ENCODE peak calls at places on chromosome 6, in four cellular contexts. H is K562, Y is GM23338, F is prostate gland. D is an unnamed sample.
A peak's percentile ranks its signal among the peaks of the same experiment; 100 is the strongest.

GRCh38 chr6:139247618-139248017 is 44.2 kb downstream of the TXLNB start:
- DNase-seq in H (no peak), Y (no peak), F (no peak), D (no peak)

GRCh38 chr6:66900081-66900770 is 1193.2 kb upstream of the EYS start:
- DNase-seq in H (no peak), Y (no peak), F (no peak), D (no peak)

GRCh38 chr6:62390413-62390812 is 104.4 kb upstream of the KHDRBS2 start:
- DNase-seq in H (no peak), Y (no peak), F (no peak), D (no peak)

GRCh38 chr6:135651964-135652755 is 154.6 kb upstream of the AHI1 start:
- DNase-seq in H (no peak), Y (peak; percentile 16), F (no peak), D (no peak)

GRCh38 chr6:54886932-54887584 is 40.5 kb downstream of the FAM83B start:
- DNase-seq in H (no peak), Y (no peak), F (no peak), D (no peak)

GRCh38 chr6:157688960-157689599 is 134.0 kb upstream of the SNX9 start:
- DNase-seq in H (peak; percentile 40), Y (peak; percentile 63), F (no peak), D (peak; percentile 65)

GRCh38 chr6:8982659-8983058 is 547.3 kb upstream of the SLC35B3 start:
- DNase-seq in H (no peak), Y (no peak), F (no peak), D (no peak)

GRCh38 chr6:7086488-7086887 is 21.3 kb upstream of the RREB1 start:
- DNase-seq in H (no peak), Y (no peak), F (no peak), D (peak; percentile 37)

GRCh38 chr6:31125162-31125561 is 4.9 kb upstream of the CDSN start:
- DNase-seq in H (no peak), Y (no peak), F (peak; percentile 78), D (peak; percentile 63)

GRCh38 chr6:132749111-132749510 is 8.6 kb downstream of the VNN2 start:
- DNase-seq in H (no peak), Y (no peak), F (no peak), D (no peak)

GRCh38 chr6:21371676-21372161 is 221.8 kb upstream of the SOX4 start:
- DNase-seq in H (no peak), Y (no peak), F (no peak), D (no peak)

GRCh38 chr6:107698146-107698545 is 126.0 kb downstream of the SCML4 start:
- DNase-seq in H (no peak), Y (no peak), F (no peak), D (no peak)

DNA sequence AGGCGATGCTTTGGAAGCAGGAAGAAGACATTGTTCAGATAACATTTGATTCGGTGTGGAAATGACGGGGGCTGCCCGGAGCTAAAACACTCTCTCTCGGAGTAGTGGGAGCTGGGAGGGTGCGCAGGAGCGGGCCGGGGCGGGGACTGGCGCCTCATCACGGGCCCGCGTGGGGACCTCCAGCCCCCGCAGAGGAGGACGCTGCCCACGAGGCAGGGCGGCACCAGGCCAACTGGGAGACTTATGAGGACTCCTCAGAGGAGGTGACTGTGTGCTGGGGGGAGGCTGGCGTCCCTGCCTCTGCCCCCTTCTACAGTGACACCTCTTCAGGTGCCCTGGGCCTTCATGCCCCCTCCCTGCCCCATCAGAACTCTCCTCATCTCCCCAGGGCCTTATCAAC is 15.2 kb downstream of the DDO start:
- DNase-seq in H (no peak), Y (no peak), F (no peak), D (no peak)
- H3K4me3 ChIP-seq in H (no peak overlapping the region), Y (no peak overlapping the region), F (peak overlapping the region; percentile 21), D (peak overlapping the region; percentile 50)

DNA sequence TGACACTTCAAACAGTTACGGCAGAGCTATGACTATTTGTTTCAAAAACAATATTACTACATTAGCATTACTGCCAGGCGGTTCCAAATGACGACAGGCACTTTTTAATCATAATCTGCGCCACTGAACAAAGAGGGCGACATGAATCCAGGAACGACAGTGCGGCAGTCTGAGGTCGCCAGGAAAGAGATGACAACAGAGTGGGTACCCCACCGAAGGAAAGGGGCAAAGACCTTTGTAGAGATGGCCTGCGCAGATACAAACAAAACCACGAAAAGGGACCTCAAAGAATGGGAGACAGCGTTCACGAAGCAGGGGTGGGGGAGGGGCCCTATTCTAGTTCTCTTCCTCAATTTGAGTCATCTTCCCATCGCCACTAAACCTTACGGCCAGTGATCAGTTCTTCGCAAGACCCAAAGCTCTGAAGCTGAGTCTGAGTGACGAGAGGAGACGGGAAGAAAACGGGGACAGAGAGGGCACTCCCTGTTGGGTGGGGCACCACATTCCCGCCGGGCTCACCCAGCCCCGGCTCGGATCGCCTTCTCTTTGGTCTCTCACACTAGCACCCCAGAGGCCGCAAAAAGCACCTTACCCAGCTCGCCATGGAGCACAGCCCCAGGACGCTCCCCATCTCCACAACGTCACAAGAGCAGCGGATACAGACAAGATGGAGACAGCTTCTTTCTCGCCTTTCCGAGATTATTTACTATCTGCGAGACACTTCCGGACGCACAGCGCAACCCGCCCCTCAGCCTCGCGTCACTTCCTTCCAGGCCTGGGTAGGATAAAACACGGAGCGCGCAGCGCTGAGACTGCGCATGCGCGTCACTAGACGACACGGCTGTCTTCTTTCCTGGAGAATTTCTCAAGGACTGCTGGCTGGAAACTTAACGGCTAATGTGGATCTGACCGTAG is at the start of gene SERINC1:
- DNase-seq in H (peak; percentile 91), Y (peak; percentile 93), F (peak; percentile 96), D (peak; percentile 96)
- TF ChIP-seq POLR2AphosphoS5 in H (peak; percentile 92), Y (peak; percentile 87), F (peak; percentile 97), D (peak; percentile 96)

GRCh38 chr6:123659960-123660748 is 23.4 kb upstream of the TRDN start:
- DNase-seq in H (no peak), Y (no peak), F (no peak), D (no peak)

GRCh38 chr6:123661105-123661891 is 24.5 kb upstream of the TRDN start:
- DNase-seq in H (no peak), Y (no peak), F (no peak), D (no peak)

GRCh38 chr6:123662757-123663156 is 26.0 kb upstream of the TRDN start:
- DNase-seq in H (no peak), Y (no peak), F (no peak), D (no peak)

GRCh38 chr6:123655520-123656306 is 19.0 kb upstream of the TRDN start:
- DNase-seq in H (no peak), Y (no peak), F (no peak), D (no peak)

DNA sequence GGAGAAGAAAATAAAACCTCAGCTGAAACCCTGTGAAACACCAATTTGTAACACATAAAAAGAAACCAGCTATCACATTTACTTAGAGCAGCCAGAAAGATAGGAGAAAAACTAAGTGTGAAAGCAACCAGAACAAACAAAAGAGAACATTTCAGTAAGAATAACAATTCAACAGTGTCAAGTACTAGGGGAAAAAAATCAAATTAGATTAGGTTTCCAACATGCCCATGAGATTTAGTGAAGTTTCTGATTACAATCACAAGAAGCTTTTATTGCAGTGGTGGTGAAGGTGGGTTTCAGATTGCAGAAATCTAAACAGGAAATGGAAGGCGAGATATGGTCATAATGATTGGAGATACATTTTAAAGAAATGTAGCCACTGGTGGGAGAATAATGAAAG is 22.1 kb upstream of the TRDN start:
- DNase-seq in H (no peak), Y (no peak), F (no peak), D (no peak)
- H3K4me3 ChIP-seq in H (no peak overlapping the region), Y (no peak overlapping the region), F (no peak overlapping the region), D (no peak overlapping the region)

GRCh38 chr6:17394192-17394611 is 807 bp downstream of the CAP2 start:
- DNase-seq in H (peak; percentile 15), Y (peak; percentile 87), F (peak; percentile 46), D (peak; percentile 28)
- TF ChIP-seq POLR2AphosphoS5 in H (no peak), Y (no peak), F (peak; percentile 51), D (no peak)

DNA sequence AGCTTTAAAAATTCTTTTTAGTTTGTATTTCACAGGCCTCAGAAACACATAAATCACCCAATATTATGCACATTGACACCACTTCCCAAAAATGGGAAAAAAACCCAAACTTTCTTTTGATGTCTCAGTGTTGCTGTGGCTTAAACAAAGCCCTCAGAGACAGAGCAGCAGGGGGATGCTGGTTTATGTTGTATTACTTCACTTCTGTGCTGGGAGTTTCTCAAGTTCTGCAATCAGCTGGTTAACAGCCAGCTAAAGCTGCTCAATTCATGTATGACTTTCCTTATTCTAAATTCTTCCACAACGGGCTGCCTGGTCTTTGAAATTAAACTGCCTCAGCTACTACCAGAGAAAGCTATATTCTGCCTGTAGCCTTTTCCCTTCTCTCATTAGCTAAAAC is 5.6 kb downstream of the FILIP1 start:
- DNase-seq in H (no peak), Y (no peak), F (no peak), D (no peak)
- H3K4me3 ChIP-seq in H (no peak overlapping the region), Y (no peak overlapping the region), F (no peak overlapping the region), D (no peak overlapping the region)

GRCh38 chr6:14135865-14136539 is 18.4 kb downstream of the CD83 start:
- DNase-seq in H (peak; percentile 53), Y (no peak), F (no peak), D (no peak)
- TF ChIP-seq POLR2AphosphoS5 in H (no peak), Y (no peak), F (no peak), D (no peak)

GRCh38 chr6:18371010-18371409 is 16.1 kb upstream of the RNF144B start:
- DNase-seq in H (no peak), Y (no peak), F (no peak), D (no peak)
- H3K4me3 ChIP-seq in H (no peak overlapping the region), Y (no peak overlapping the region), F (no peak overlapping the region), D (no peak overlapping the region)

GRCh38 chr6:35417979-35418661 is 34.0 kb upstream of the FANCE start:
- DNase-seq in H (no peak), Y (no peak), F (no peak), D (no peak)
- TF ChIP-seq POLR2AphosphoS5 in H (no peak), Y (no peak), F (no peak), D (no peak)